ENCODE peak calls at places on chromosomes 3 and 15, in six cellular contexts. L is left cardiac atrium, H is T-helper 2 cell, C is CD14-positive monocyte, B is GM04503, U is DMS 273 treated with DMSO at 0.1 percent for 48 hours. R is an unnamed sample.

GRCh38 chr15:35723120-35723707 is 177.2 kb upstream of the DPH6 start:
- DNase-seq in B (no peak), L (no peak), H (no peak), C (no peak), U (no peak), R (no peak)

GRCh38 chr15:48370460-48370859 is 39.2 kb downstream of the DUT start:
- DNase-seq in B (peak; percentile 75), C (no peak), L (no peak), H (no peak), U (no peak), R (peak; percentile 51)

GRCh38 chr3:1600206-1600605 is 498.5 kb upstream of the CNTN4 start:
- DNase-seq in B (no peak), L (no peak), C (no peak), H (no peak), U (no peak), R (no peak)

GRCh38 chr3:147392083-147392916 is 14.0 kb downstream of the ZIC4 start:
- DNase-seq in L (no peak), B (peak; percentile 48), H (no peak), C (no peak), U (no peak), R (no peak)

GRCh38 chr3:38131621-38132369 is 5.1 kb downstream of the ACAA1 start:
- DNase-seq in L (no peak), B (no peak), C (no peak), U (no peak), H (no peak), R (no peak)

GRCh38 chr3:139561959-139562676 is 22.6 kb upstream of the RBP1 start:
- DNase-seq in H (no peak), U (peak; percentile 40), C (no peak), L (peak; percentile 33), B (no peak), R (peak; percentile 28)

GRCh38 chr3:133663569-133664313 is 2.0 kb upstream of the TOPBP1 start:
- DNase-seq in B (no peak), H (no peak), C (no peak), L (no peak), U (peak; percentile 73), R (peak; percentile 56)

GRCh38 chr15:97904196-97904572 is 56.3 kb upstream of the ARRDC4 start:
- DNase-seq in C (no peak), L (peak; percentile 81), B (peak; percentile 9), H (no peak), U (no peak), R (peak; percentile 13)

GRCh38 chr15:67219288-67219687 is 35.2 kb downstream of the AAGAB start:
- DNase-seq in L (no peak), B (no peak), U (no peak), H (no peak), C (no peak), R (no peak)

GRCh38 chr3:114622001-114622400 is 328.2 kb downstream of the TIGIT start:
- DNase-seq in U (no peak), C (no peak), L (no peak), H (no peak), B (no peak), R (no peak)

GRCh38 chr3:178060406-178060805 is 475.8 kb upstream of the KCNMB2 start:
- DNase-seq in H (no peak), B (peak; percentile 81), C (no peak), L (peak; percentile 23), U (no peak), R (no peak)

GRCh38 chr3:48429416-48430358 is at the start of gene PLXNB1:
- DNase-seq in B (no peak), H (peak; percentile 33), U (no peak), L (peak; percentile 66), C (no peak), R (peak; percentile 66)

GRCh38 chr3:127637546-127637945 is 8.6 kb downstream of the PODXL2 start:
- DNase-seq in U (no peak), L (no peak), B (no peak), H (no peak), C (no peak), R (no peak)

GRCh38 chr15:66995257-66995656 is 70.1 kb upstream of the SMAD3 start:
- DNase-seq in L (no peak), U (no peak), B (no peak), C (no peak), H (no peak), R (no peak)

GRCh38 chr3:94285874-94286273 is 223.0 kb downstream of the NSUN3 start:
- DNase-seq in C (no peak), U (no peak), H (no peak), B (no peak), L (no peak), R (peak; percentile 2)

GRCh38 chr3:124761935-124762334 is 31.7 kb downstream of the UMPS start:
- DNase-seq in C (no peak), U (no peak), B (no peak), H (no peak), L (no peak), R (no peak)

GRCh38 chr15:25178835-25179672 is 224.3 kb downstream of the SNRPN start:
- DNase-seq in L (peak; percentile 10), C (peak; percentile 33), B (no peak), H (no peak), U (no peak), R (no peak)

GRCh38 chr15:95958417-95958816 is 372.1 kb upstream of the NR2F2 start:
- DNase-seq in L (no peak), U (no peak), H (no peak), B (no peak), C (no peak), R (no peak)

GRCh38 chr3:143443851-143444331 is 324.3 kb downstream of the CHST2 start:
- DNase-seq in H (peak; percentile 8), C (peak; percentile 96), L (peak; percentile 68), B (peak; percentile 86), U (no peak), R (no peak)

GRCh38 chr3:72739521-72740466 is 108.5 kb downstream of the SHQ1 start:
- DNase-seq in U (no peak), B (no peak), L (no peak), C (no peak), H (no peak), R (no peak)

GRCh38 chr3:52839892-52840545 is 5.2 kb upstream of the MUSTN1 start:
- DNase-seq in L (no peak), B (no peak), C (no peak), H (no peak), U (no peak), R (no peak)

GRCh38 chr3:114178770-114179368 is at the start of gene DRD3:
- DNase-seq in U (no peak), C (no peak), H (no peak), B (no peak), L (no peak), R (no peak)

GRCh38 chr3:29759443-29760033 is 478.7 kb downstream of the RBMS3 start:
- DNase-seq in B (peak; percentile 31), H (no peak), U (peak; percentile 50), C (no peak), L (peak; percentile 29), R (peak; percentile 66)

GRCh38 chr3:143295201-143296080 is 175.9 kb downstream of the CHST2 start:
- DNase-seq in L (no peak), C (no peak), H (no peak), B (no peak), U (no peak), R (no peak)

GRCh38 chr3:57709559-57709958 is 16.7 kb upstream of the DENND6A start:
- DNase-seq in B (no peak), C (no peak), L (no peak), U (no peak), H (no peak), R (no peak)

GRCh38 chr3:93994056-93994455 is 14.1 kb downstream of the ARL13B start:
- DNase-seq in C (no peak), L (no peak), U (no peak), H (no peak), B (no peak), R (no peak)

GRCh38 chr15:40241305-40242215 is 2.7 kb downstream of the PAK6 start:
- DNase-seq in L (no peak), U (no peak), C (no peak), B (no peak), H (no peak), R (no peak)

GRCh38 chr3:150371741-150372254 is 36.3 kb upstream of the TSC22D2 start:
- DNase-seq in H (no peak), C (no peak), U (peak; percentile 23), B (peak; percentile 98), L (peak; percentile 27), R (no peak)

GRCh38 chr3:11187678-11188077 is 33.4 kb downstream of the HRH1 start:
- DNase-seq in L (no peak), B (no peak), C (no peak), H (no peak), U (no peak), R (no peak)

GRCh38 chr3:111392911-111393351 is 149.1 kb upstream of the CD96 start:
- DNase-seq in C (no peak), L (no peak), B (no peak), U (peak; percentile 98), H (no peak), R (peak; percentile 98)

R was measured in NCI-H2171.